ENCODE peak calls at places on chromosomes 7 and 10, in five cellular contexts. One of them, this sample, is unnamed.

GRCh38 chr7:139733751-139734150 is 44.0 kb downstream of the HIPK2 start:
- DNase-seq in HFFc6: no peak
- DNase-seq in AG04450: no peak
- DNase-seq in T-helper 9 cell: no peak
- DNase-seq in activated T-cell treated with anti-CD3 and anti-CD28 coated beads, Interleukin-2, amount 50 U/mL, for 72 hours: no peak
- DNase-seq in this sample: no peak

GRCh38 chr7:114885836-114886235 is 36.1 kb upstream of the MDFIC start:
- DNase-seq in HFFc6: peak
- DNase-seq in AG04450: no peak
- DNase-seq in T-helper 9 cell: no peak
- DNase-seq in activated T-cell treated with anti-CD3 and anti-CD28 coated beads, Interleukin-2, amount 50 U/mL, for 72 hours: no peak
- DNase-seq in this sample: peak

GRCh38 chr7:10412426-10413019 is 561.1 kb upstream of the PHF14 start:
- DNase-seq in HFFc6: peak
- DNase-seq in AG04450: no peak
- DNase-seq in T-helper 9 cell: no peak
- DNase-seq in activated T-cell treated with anti-CD3 and anti-CD28 coated beads, Interleukin-2, amount 50 U/mL, for 72 hours: no peak
- DNase-seq in this sample: peak

GRCh38 chr10:43398939-43399871 is 9.8 kb downstream of the HNRNPF start:
- DNase-seq in HFFc6: peak
- DNase-seq in AG04450: no peak
- DNase-seq in T-helper 9 cell: no peak
- DNase-seq in activated T-cell treated with anti-CD3 and anti-CD28 coated beads, Interleukin-2, amount 50 U/mL, for 72 hours: no peak
- DNase-seq in this sample: peak

GRCh38 chr7:71633571-71634008 is 501.6 kb downstream of the GALNT17 start:
- DNase-seq in HFFc6: peak
- DNase-seq in AG04450: peak
- DNase-seq in T-helper 9 cell: no peak
- DNase-seq in activated T-cell treated with anti-CD3 and anti-CD28 coated beads, Interleukin-2, amount 50 U/mL, for 72 hours: no peak
- DNase-seq in this sample: no peak

GRCh38 chr10:75108684-75109458 is 2.6 kb upstream of the SAMD8 start:
- DNase-seq in HFFc6: no peak
- DNase-seq in AG04450: no peak
- DNase-seq in T-helper 9 cell: no peak
- DNase-seq in activated T-cell treated with anti-CD3 and anti-CD28 coated beads, Interleukin-2, amount 50 U/mL, for 72 hours: no peak
- DNase-seq in this sample: peak

GRCh38 chr7:4661871-4662270 is 20.2 kb upstream of the FOXK1 start:
- DNase-seq in HFFc6: no peak
- DNase-seq in AG04450: no peak
- DNase-seq in T-helper 9 cell: no peak
- DNase-seq in activated T-cell treated with anti-CD3 and anti-CD28 coated beads, Interleukin-2, amount 50 U/mL, for 72 hours: no peak
- DNase-seq in this sample: no peak

GRCh38 chr10:65555192-65555591 is 1370.6 kb upstream of the LRRTM3 start:
- DNase-seq in HFFc6: no peak
- DNase-seq in AG04450: no peak
- DNase-seq in T-helper 9 cell: no peak
- DNase-seq in activated T-cell treated with anti-CD3 and anti-CD28 coated beads, Interleukin-2, amount 50 U/mL, for 72 hours: no peak
- DNase-seq in this sample: no peak

GRCh38 chr10:50621981-50622496 is 1.7 kb downstream of the SGMS1 start:
- DNase-seq in HFFc6: peak
- DNase-seq in AG04450: peak
- DNase-seq in T-helper 9 cell: peak
- DNase-seq in activated T-cell treated with anti-CD3 and anti-CD28 coated beads, Interleukin-2, amount 50 U/mL, for 72 hours: peak
- DNase-seq in this sample: peak

GRCh38 chr10:59143550-59143949 is 32.9 kb upstream of the PHYHIPL start:
- DNase-seq in HFFc6: no peak
- DNase-seq in AG04450: no peak
- DNase-seq in T-helper 9 cell: no peak
- DNase-seq in activated T-cell treated with anti-CD3 and anti-CD28 coated beads, Interleukin-2, amount 50 U/mL, for 72 hours: no peak
- DNase-seq in this sample: no peak

GRCh38 chr10:132905661-132906060 is 36.7 kb downstream of the CFAP46 start:
- DNase-seq in HFFc6: no peak
- DNase-seq in AG04450: no peak
- DNase-seq in T-helper 9 cell: no peak
- DNase-seq in activated T-cell treated with anti-CD3 and anti-CD28 coated beads, Interleukin-2, amount 50 U/mL, for 72 hours: no peak
- DNase-seq in this sample: no peak

GRCh38 chr7:311131-311680 is 21.2 kb downstream of the FOXL3 start:
- DNase-seq in HFFc6: no peak
- DNase-seq in AG04450: no peak
- DNase-seq in T-helper 9 cell: no peak
- DNase-seq in activated T-cell treated with anti-CD3 and anti-CD28 coated beads, Interleukin-2, amount 50 U/mL, for 72 hours: no peak
- DNase-seq in this sample: no peak

GRCh38 chr10:116545756-116546155 is at the start of gene PNLIP:
- DNase-seq in HFFc6: no peak
- DNase-seq in AG04450: no peak
- DNase-seq in T-helper 9 cell: no peak
- DNase-seq in activated T-cell treated with anti-CD3 and anti-CD28 coated beads, Interleukin-2, amount 50 U/mL, for 72 hours: no peak
- DNase-seq in this sample: no peak

GRCh38 chr7:121406866-121407439 is 10.8 kb upstream of the FAM3C start:
- DNase-seq in HFFc6: no peak
- DNase-seq in AG04450: no peak
- DNase-seq in T-helper 9 cell: no peak
- DNase-seq in activated T-cell treated with anti-CD3 and anti-CD28 coated beads, Interleukin-2, amount 50 U/mL, for 72 hours: no peak
- DNase-seq in this sample: no peak

GRCh38 chr10:132397671-132398565 is 918 bp downstream of the PWWP2B start:
- DNase-seq in HFFc6: peak
- DNase-seq in AG04450: no peak
- DNase-seq in T-helper 9 cell: peak
- DNase-seq in activated T-cell treated with anti-CD3 and anti-CD28 coated beads, Interleukin-2, amount 50 U/mL, for 72 hours: peak
- DNase-seq in this sample: peak

GRCh38 chr7:131865911-131866310 is 309.5 kb upstream of the PODXL start:
- DNase-seq in HFFc6: no peak
- DNase-seq in AG04450: no peak
- DNase-seq in T-helper 9 cell: no peak
- DNase-seq in activated T-cell treated with anti-CD3 and anti-CD28 coated beads, Interleukin-2, amount 50 U/mL, for 72 hours: no peak
- DNase-seq in this sample: no peak

GRCh38 chr10:16913266-16913665 is 96.0 kb upstream of the RSU1 start:
- DNase-seq in HFFc6: no peak
- DNase-seq in AG04450: no peak
- DNase-seq in T-helper 9 cell: no peak
- DNase-seq in activated T-cell treated with anti-CD3 and anti-CD28 coated beads, Interleukin-2, amount 50 U/mL, for 72 hours: no peak
- DNase-seq in this sample: no peak

GRCh38 chr7:1926908-1927306 is 256.8 kb downstream of the ELFN1 start:
- DNase-seq in HFFc6: no peak
- DNase-seq in AG04450: no peak
- DNase-seq in T-helper 9 cell: no peak
- DNase-seq in activated T-cell treated with anti-CD3 and anti-CD28 coated beads, Interleukin-2, amount 50 U/mL, for 72 hours: no peak
- DNase-seq in this sample: no peak

GRCh38 chr10:6702030-6702429 is 122.0 kb upstream of the PRKCQ start:
- DNase-seq in HFFc6: no peak
- DNase-seq in AG04450: no peak
- DNase-seq in T-helper 9 cell: no peak
- DNase-seq in activated T-cell treated with anti-CD3 and anti-CD28 coated beads, Interleukin-2, amount 50 U/mL, for 72 hours: no peak
- DNase-seq in this sample: no peak

GRCh38 chr10:102605712-102606111 is 38.6 kb upstream of the TRIM8 start:
- DNase-seq in HFFc6: peak
- DNase-seq in AG04450: no peak
- DNase-seq in T-helper 9 cell: no peak
- DNase-seq in activated T-cell treated with anti-CD3 and anti-CD28 coated beads, Interleukin-2, amount 50 U/mL, for 72 hours: no peak
- DNase-seq in this sample: peak

GRCh38 chr10:121132278-121132672 is 281.1 kb downstream of the WDR11 start:
- DNase-seq in HFFc6: no peak
- DNase-seq in AG04450: no peak
- DNase-seq in T-helper 9 cell: no peak
- DNase-seq in activated T-cell treated with anti-CD3 and anti-CD28 coated beads, Interleukin-2, amount 50 U/mL, for 72 hours: no peak
- DNase-seq in this sample: no peak

GRCh38 chr10:59895629-59896116 is 10.7 kb downstream of the CCDC6 start:
- DNase-seq in HFFc6: no peak
- DNase-seq in AG04450: no peak
- DNase-seq in T-helper 9 cell: no peak
- DNase-seq in activated T-cell treated with anti-CD3 and anti-CD28 coated beads, Interleukin-2, amount 50 U/mL, for 72 hours: no peak
- DNase-seq in this sample: no peak

GRCh38 chr7:16847381-16847860 is 34.4 kb downstream of the AGR3 start:
- DNase-seq in HFFc6: no peak
- DNase-seq in AG04450: no peak
- DNase-seq in T-helper 9 cell: no peak
- DNase-seq in activated T-cell treated with anti-CD3 and anti-CD28 coated beads, Interleukin-2, amount 50 U/mL, for 72 hours: no peak
- DNase-seq in this sample: peak

GRCh38 chr10:18446205-18446604 is 205.2 kb downstream of the NSUN6 start:
- DNase-seq in HFFc6: no peak
- DNase-seq in AG04450: no peak
- DNase-seq in T-helper 9 cell: no peak
- DNase-seq in activated T-cell treated with anti-CD3 and anti-CD28 coated beads, Interleukin-2, amount 50 U/mL, for 72 hours: no peak
- DNase-seq in this sample: no peak

GRCh38 chr10:62818426-62819011 is 2.4 kb upstream of the EGR2 start:
- DNase-seq in HFFc6: no peak
- DNase-seq in AG04450: no peak
- DNase-seq in T-helper 9 cell: peak
- DNase-seq in activated T-cell treated with anti-CD3 and anti-CD28 coated beads, Interleukin-2, amount 50 U/mL, for 72 hours: peak
- DNase-seq in this sample: peak

GRCh38 chr10:17250736-17251135 is 22.7 kb downstream of the VIM start:
- DNase-seq in HFFc6: no peak
- DNase-seq in AG04450: no peak
- DNase-seq in T-helper 9 cell: no peak
- DNase-seq in activated T-cell treated with anti-CD3 and anti-CD28 coated beads, Interleukin-2, amount 50 U/mL, for 72 hours: no peak
- DNase-seq in this sample: no peak

GRCh38 chr10:44386546-44387052 is 1.7 kb upstream of the CXCL12 start:
- DNase-seq in HFFc6: peak
- DNase-seq in AG04450: no peak
- DNase-seq in T-helper 9 cell: peak
- DNase-seq in activated T-cell treated with anti-CD3 and anti-CD28 coated beads, Interleukin-2, amount 50 U/mL, for 72 hours: peak
- DNase-seq in this sample: peak

GRCh38 chr10:133141144-133141962 is 18.7 kb upstream of the KNDC1 start:
- DNase-seq in HFFc6: no peak
- DNase-seq in AG04450: no peak
- DNase-seq in T-helper 9 cell: no peak
- DNase-seq in activated T-cell treated with anti-CD3 and anti-CD28 coated beads, Interleukin-2, amount 50 U/mL, for 72 hours: no peak
- DNase-seq in this sample: no peak

GRCh38 chr7:130493275-130493868 is 1.5 kb downstream of the MEST start:
- DNase-seq in HFFc6: no peak
- DNase-seq in AG04450: no peak
- DNase-seq in T-helper 9 cell: no peak
- DNase-seq in activated T-cell treated with anti-CD3 and anti-CD28 coated beads, Interleukin-2, amount 50 U/mL, for 72 hours: no peak
- DNase-seq in this sample: peak

This sample was measured in EL.